ENCODE peak calls at places on chromosomes 3 and 15, in seven cellular contexts. A is mesenchymal stem cell, V is H9, T is neuronal stem cell, N is mesendoderm, F is H1, H is trophoblast cell. O is an unnamed sample.
A peak's percentile ranks its signal among the peaks of the same experiment; 100 is the strongest.

GRCh38 chr15:81271761-81272644 is 51.9 kb downstream of the STARD5 start:
- DNase-seq in A (no peak), V (no peak), T (no peak), N (no peak), F (no peak), H (no peak), O (no peak)

GRCh38 chr3:39383190-39383912 is at the start of gene SLC25A38:
- DNase-seq in A (peak; percentile 95), V (peak; percentile 88), T (peak; percentile 77), N (peak; percentile 96), F (peak; percentile 56), H (peak; percentile 95), O (peak; percentile 85)

GRCh38 chr15:20351448-20351961 is 190.1 kb downstream of the GOLGA6L6 start:
- DNase-seq in A (no peak), V (peak; percentile 28), T (no peak), N (no peak), F (no peak), H (no peak), O (no peak)

GRCh38 chr3:46844851-46845250 is 18.4 kb downstream of the MYL3 start:
- DNase-seq in A (no peak), V (no peak), T (no peak), N (peak; percentile 89), F (no peak), H (no peak), O (no peak)

GRCh38 chr15:85496551-85497545 is 116.4 kb downstream of the AKAP13 start:
- DNase-seq in A (no peak), V (no peak), T (no peak), N (peak; percentile 70), F (no peak), H (no peak), O (no peak)

GRCh38 chr3:185290266-185290665 is 36.4 kb upstream of the EHHADH start:
- DNase-seq in A (no peak), V (no peak), T (no peak), N (no peak), F (no peak), H (peak; percentile 33), O (no peak)

GRCh38 chr3:69378112-69378799 is 7.6 kb downstream of the FRMD4B start:
- DNase-seq in A (no peak), V (no peak), T (no peak), N (no peak), F (no peak), H (no peak), O (no peak)

GRCh38 chr15:39538936-39539335 is 41.9 kb upstream of the THBS1 start:
- DNase-seq in A (no peak), V (no peak), T (no peak), N (no peak), F (no peak), H (no peak), O (no peak)

GRCh38 chr15:63605816-63606215 is 8.6 kb downstream of the FBXL22 start:
- DNase-seq in A (no peak), V (no peak), T (no peak), N (no peak), F (no peak), H (no peak), O (no peak)

GRCh38 chr3:39154323-39155021 is 1.1 kb upstream of the CSRNP1 start:
- DNase-seq in A (peak; percentile 79), V (peak; percentile 94), T (peak; percentile 39), N (peak; percentile 99), F (peak; percentile 85), H (peak; percentile 90), O (no peak)

GRCh38 chr15:90040618-90041017 is 39.5 kb downstream of the ZNF710 start:
- DNase-seq in A (no peak), V (no peak), T (no peak), N (no peak), F (no peak), H (no peak), O (no peak)

GRCh38 chr3:151327571-151328198 is 1.7 kb downstream of the P2RY13 start:
- DNase-seq in A (peak; percentile 33), V (no peak), T (no peak), N (no peak), F (no peak), H (no peak), O (peak; percentile 34)

GRCh38 chr3:123758081-123758564 is 126.0 kb downstream of the MYLK start:
- DNase-seq in A (peak; percentile 55), V (no peak), T (peak; percentile 30), N (no peak), F (no peak), H (no peak), O (peak; percentile 65)

GRCh38 chr3:127520993-127521392 is 69.5 kb downstream of the TPRA1 start:
- DNase-seq in A (no peak), V (no peak), T (no peak), N (no peak), F (no peak), H (no peak), O (no peak)

GRCh38 chr3:16050641-16051467 is 123.6 kb upstream of the GALNT15 start:
- DNase-seq in A (no peak), V (no peak), T (no peak), N (no peak), F (no peak), H (no peak), O (no peak)

GRCh38 chr3:156176629-156177210 is 56.3 kb downstream of the KCNAB1 start:
- DNase-seq in A (no peak), V (no peak), T (no peak), N (no peak), F (no peak), H (no peak), O (no peak)

GRCh38 chr3:102089904-102090492 is 240.7 kb downstream of the NFKBIZ start:
- DNase-seq in A (peak; percentile 96), V (no peak), T (no peak), N (no peak), F (no peak), H (no peak), O (peak; percentile 98)

GRCh38 chr3:55486101-55486856 is 827 bp downstream of the WNT5A start:
- DNase-seq in A (peak; percentile 87), V (peak; percentile 68), T (peak; percentile 46), N (peak; percentile 80), F (no peak), H (no peak), O (peak; percentile 79)

GRCh38 chr3:160677459-160677901 is 520 bp downstream of the ARL14 start:
- DNase-seq in A (peak; percentile 19), V (no peak), T (no peak), N (peak; percentile 85), F (no peak), H (no peak), O (peak; percentile 9)

GRCh38 chr3:99128740-99129505 is 227.4 kb upstream of the DCBLD2 start:
- DNase-seq in A (peak; percentile 96), V (no peak), T (no peak), N (peak; percentile 37), F (no peak), H (peak; percentile 46), O (peak; percentile 97)

GRCh38 chr3:50624634-50625033 is 7.7 kb downstream of the MAPKAPK3 start:
- DNase-seq in A (no peak), V (peak; percentile 61), T (no peak), N (peak; percentile 89), F (no peak), H (peak; percentile 71), O (no peak)

GRCh38 chr3:196991581-196992460 is 23.2 kb upstream of the PIGZ start:
- DNase-seq in A (no peak), V (peak; percentile 40), T (no peak), N (no peak), F (no peak), H (no peak), O (no peak)

GRCh38 chr3:7602297-7602696 is 741.4 kb downstream of the GRM7 start:
- DNase-seq in A (no peak), V (no peak), T (no peak), N (peak; percentile 2), F (no peak), H (no peak), O (no peak)

GRCh38 chr3:173583496-173583895 is 186.0 kb downstream of the NLGN1 start:
- DNase-seq in A (no peak), V (no peak), T (peak; percentile 69), N (peak; percentile 83), F (no peak), H (no peak), O (no peak)

GRCh38 chr3:8970971-8971589 is 7.8 kb upstream of the RAD18 start:
- DNase-seq in A (peak; percentile 64), V (no peak), T (peak; percentile 72), N (peak; percentile 62), F (no peak), H (peak; percentile 40), O (peak; percentile 63)
- H2AK5ac ChIP-seq in A (no peak overlapping the region), V (no peak overlapping the region), T (no peak overlapping the region), N (no peak overlapping the region), F (no peak overlapping the region), H (no peak overlapping the region), O (no peak overlapping the region)

DNA sequence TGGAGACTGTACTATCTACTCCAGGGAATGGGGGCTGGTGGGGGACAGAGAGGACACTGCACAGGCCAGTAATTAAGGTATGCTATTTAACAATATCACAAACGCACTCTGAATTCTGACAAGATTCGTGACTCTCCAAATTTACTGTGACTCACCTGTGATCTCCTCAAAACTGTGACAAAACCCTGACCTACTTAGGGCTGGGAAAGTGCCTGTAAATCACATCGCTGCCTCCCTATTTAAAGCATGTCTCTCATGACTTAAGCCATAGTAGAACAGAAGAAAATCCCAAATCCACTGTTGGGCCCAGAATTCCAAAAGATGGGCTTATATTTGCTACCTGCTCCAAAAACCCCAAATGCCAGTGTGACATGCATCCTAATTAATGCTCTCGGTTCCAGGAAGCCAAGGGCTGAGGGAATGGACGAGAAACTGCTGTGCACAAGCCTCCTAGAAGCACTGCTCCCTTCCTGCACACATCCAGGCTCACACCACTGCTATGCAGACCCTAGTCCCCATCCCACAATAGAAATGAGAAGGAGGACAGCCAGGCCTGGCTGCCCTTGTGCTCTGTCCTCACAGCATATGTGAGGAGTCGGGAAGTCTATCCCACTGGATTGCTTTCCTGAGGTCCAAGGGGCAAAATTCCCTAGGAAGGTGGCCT is 187.7 kb upstream of the CHRNA7 start:
- DNase-seq in A (no peak), V (no peak), T (no peak), N (no peak), F (no peak), H (no peak), O (no peak)
- H2AK5ac ChIP-seq in A (no peak overlapping the region), V (no peak overlapping the region), T (no peak overlapping the region), N (no peak overlapping the region), F (no peak overlapping the region), H (no peak overlapping the region), O (no peak overlapping the region)

GRCh38 chr15:73495171-73495570 is 52.2 kb downstream of the REC114 start:
- DNase-seq in A (peak; percentile 63), V (no peak), T (no peak), N (no peak), F (no peak), H (no peak), O (no peak)
- H2AK5ac ChIP-seq in A (no peak overlapping the region), V (no peak overlapping the region), T (no peak overlapping the region), N (no peak overlapping the region), F (no peak overlapping the region), H (no peak overlapping the region), O (no peak overlapping the region)

GRCh38 chr3:180265551-180265950 is 228.8 kb upstream of the PEX5L start:
- DNase-seq in A (no peak), V (no peak), T (no peak), N (no peak), F (no peak), H (no peak), O (peak; percentile 67)
- H2AK5ac ChIP-seq in A (no peak overlapping the region), V (no peak overlapping the region), T (no peak overlapping the region), N (no peak overlapping the region), F (no peak overlapping the region), H (no peak overlapping the region), O (no peak overlapping the region)

O was measured in IMR-90.